ENCODE peak calls at places on chromosomes 13 and 19, in six cellular contexts. F is right lobe of liver, J is foreskin keratinocyte, L is thoracic aorta, G is neuronal stem cell, U is upper lobe of right lung. C is an unnamed sample.
A peak's percentile ranks its signal among the peaks of the same experiment; 100 is the strongest.

GRCh38 chr19:54316746-54317107 is 3.8 kb upstream of the LILRA5 start:
- DNase-seq in G (no peak), J (no peak), U (peak; percentile 85), F (no peak), L (no peak), C (no peak)

GRCh38 chr19:49347835-49348234 is 12.6 kb downstream of the CD37 start:
- DNase-seq in F (no peak), G (no peak), J (peak; percentile 48), U (no peak), L (no peak), C (peak; percentile 65)

GRCh38 chr19:30671622-30672051 is 299.5 kb downstream of the ZNF536 start:
- DNase-seq in U (no peak), F (no peak), G (no peak), J (no peak), L (no peak), C (no peak)

GRCh38 chr19:8638078-8638619 is 7.7 kb downstream of the NFILZ start:
- DNase-seq in J (no peak), F (peak; percentile 79), U (peak; percentile 67), L (no peak), G (no peak), C (no peak)

GRCh38 chr19:49497047-49497789 is 984 bp downstream of the RPS11 start:
- DNase-seq in U (peak; percentile 88), F (no peak), G (no peak), J (no peak), L (no peak), C (peak; percentile 68)

GRCh38 chr19:4744451-4745170 is 21.0 kb upstream of the DPP9 start:
- DNase-seq in U (no peak), L (no peak), F (no peak), J (peak; percentile 68), G (no peak), C (no peak)

GRCh38 chr13:24618219-24618955 is 61.8 kb upstream of the ATP12A start:
- DNase-seq in J (no peak), G (no peak), F (no peak), L (no peak), U (no peak), C (no peak)

GRCh38 chr19:16649734-16650133 is 10.2 kb downstream of the SMIM7 start:
- DNase-seq in L (no peak), J (no peak), F (peak; percentile 58), G (no peak), U (no peak), C (no peak)

GRCh38 chr13:31201341-31202024 is 1.7 kb downstream of the B3GLCT start:
- DNase-seq in L (no peak), F (peak; percentile 69), G (no peak), U (no peak), J (no peak), C (peak; percentile 47)

GRCh38 chr13:83003185-83003584 is 879.1 kb downstream of the SLITRK1 start:
- DNase-seq in F (no peak), J (no peak), L (no peak), U (no peak), G (no peak), C (no peak)

GRCh38 chr19:576768-577438 is 4.5 kb downstream of the BSG start:
- DNase-seq in G (no peak), U (no peak), L (no peak), F (no peak), J (no peak), C (no peak)

GRCh38 chr13:75689686-75690085 is 53.6 kb downstream of the LMO7 start:
- DNase-seq in J (no peak), U (no peak), G (no peak), L (no peak), F (no peak), C (no peak)

GRCh38 chr19:55441692-55442321 is 1.3 kb downstream of the SHISA7 start:
- DNase-seq in L (no peak), J (no peak), F (peak; percentile 36), G (no peak), U (no peak), C (no peak)

GRCh38 chr19:56995298-56995697 is 124.5 kb upstream of the USP29 start:
- DNase-seq in G (no peak), J (no peak), L (no peak), U (no peak), F (no peak), C (no peak)

GRCh38 chr13:95156208-95156607 is 145.0 kb downstream of the ABCC4 start:
- DNase-seq in F (no peak), L (no peak), J (peak; percentile 1), U (no peak), G (no peak), C (no peak)

DNA sequence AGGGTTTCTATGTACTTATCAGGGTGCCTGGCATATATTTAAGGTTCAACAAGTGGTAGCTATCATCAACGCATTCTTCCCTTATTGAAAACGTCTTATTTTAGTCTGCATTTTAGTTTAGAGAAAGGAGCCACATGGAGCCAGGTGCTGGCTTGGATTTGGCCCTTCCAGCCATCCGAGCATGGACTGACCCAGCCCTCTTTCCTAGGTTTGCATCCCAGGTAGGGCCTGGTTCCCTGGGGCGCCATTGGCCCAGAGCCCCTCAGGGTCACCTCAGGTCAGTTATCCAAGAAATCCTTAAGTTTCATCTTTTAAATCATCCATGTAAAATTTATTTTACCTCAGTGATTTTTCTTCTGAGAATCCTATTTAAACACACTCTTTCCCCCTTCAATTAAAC is 54.6 kb downstream of the CCDC70 start:
- DNase-seq in G (no peak), J (no peak), U (no peak), F (no peak), L (no peak), C (no peak)
- H3K27me3 ChIP-seq in G (no peaks in the 10 kb centered on the region), J (peaks cover 3% of the 10 kb centered on the region), U (no peaks in the 10 kb centered on the region), F (no peaks in the 10 kb centered on the region), L (no peaks in the 10 kb centered on the region), C (no peaks in the 10 kb centered on the region)

GRCh38 chr19:29524912-29525870 is 603 bp upstream of the VSTM2B start:
- DNase-seq in G (peak; percentile 38), F (no peak), L (no peak), U (peak; percentile 54), J (peak; percentile 0), C (no peak)

GRCh38 chr19:29527500-29528328 is 1.9 kb downstream of the VSTM2B start:
- DNase-seq in F (no peak), U (peak; percentile 46), L (no peak), J (no peak), G (no peak), C (no peak)

GRCh38 chr19:29528350-29528945 is 2.7 kb downstream of the VSTM2B start:
- DNase-seq in F (no peak), J (peak; percentile 42), U (peak; percentile 66), L (no peak), G (peak; percentile 81), C (peak; percentile 80)

GRCh38 chr19:29525901-29526729 is at the start of gene VSTM2B:
- DNase-seq in U (peak; percentile 43), L (no peak), J (no peak), F (no peak), G (peak; percentile 23), C (no peak)

GRCh38 chr19:29526730-29527499 is 1.1 kb downstream of the VSTM2B start:
- DNase-seq in J (no peak), L (no peak), F (no peak), U (peak; percentile 55), G (peak; percentile 53), C (no peak)
- H3K27me3 ChIP-seq in J (peaks cover 86% of the 10 kb centered on the region), L (no peaks in the 10 kb centered on the region), F (peaks cover 13% of the 10 kb centered on the region), U (peaks cover 93% of the 10 kb centered on the region), G (peaks cover 28% of the 10 kb centered on the region), C (peaks cover 67% of the 10 kb centered on the region)

DNA sequence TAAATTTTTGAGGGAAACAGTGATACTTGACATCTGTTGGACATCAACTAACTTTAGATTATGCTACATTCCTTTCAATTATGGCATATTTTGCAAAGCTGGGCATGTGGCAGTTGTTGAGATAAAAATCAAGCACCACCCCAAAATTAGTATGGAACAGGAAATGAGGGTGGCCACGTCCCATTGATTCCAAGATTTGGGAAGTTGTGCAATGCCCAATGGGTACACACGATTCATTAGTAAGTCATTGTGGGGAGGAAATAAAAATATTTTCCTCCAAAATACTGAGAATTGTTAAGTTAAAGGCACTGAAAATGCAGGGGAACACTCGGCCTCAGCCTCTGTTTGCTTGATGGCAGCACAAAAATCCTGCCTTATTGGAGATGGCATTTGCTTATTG is 7.6 kb downstream of the ERICH6B start:
- DNase-seq in L (no peak), U (no peak), G (no peak), J (no peak), F (no peak), C (no peak)
- H3K27me3 ChIP-seq in L (no peaks in the 10 kb centered on the region), U (peaks cover 8% of the 10 kb centered on the region), G (no peaks in the 10 kb centered on the region), J (peaks cover 55% of the 10 kb centered on the region), F (no peaks in the 10 kb centered on the region), C (peaks cover 8% of the 10 kb centered on the region)

GRCh38 chr19:50719119-50719435 is 525 bp downstream of the SHANK1 start:
- DNase-seq in J (no peak), U (no peak), G (no peak), F (no peak), L (no peak), C (no peak)
- H3K27me3 ChIP-seq in J (peaks cover 60% of the 10 kb centered on the region), U (peaks cover 27% of the 10 kb centered on the region), G (no peaks in the 10 kb centered on the region), F (no peaks in the 10 kb centered on the region), L (no peaks in the 10 kb centered on the region), C (peaks cover 16% of the 10 kb centered on the region)

GRCh38 chr13:87814444-87814843 is 143.3 kb downstream of the SLITRK5 start:
- DNase-seq in L (no peak), F (no peak), U (no peak), J (no peak), G (no peak), C (no peak)

GRCh38 chr13:87821512-87821911 is 150.3 kb downstream of the SLITRK5 start:
- DNase-seq in F (no peak), L (no peak), U (no peak), G (no peak), J (no peak), C (no peak)

DNA sequence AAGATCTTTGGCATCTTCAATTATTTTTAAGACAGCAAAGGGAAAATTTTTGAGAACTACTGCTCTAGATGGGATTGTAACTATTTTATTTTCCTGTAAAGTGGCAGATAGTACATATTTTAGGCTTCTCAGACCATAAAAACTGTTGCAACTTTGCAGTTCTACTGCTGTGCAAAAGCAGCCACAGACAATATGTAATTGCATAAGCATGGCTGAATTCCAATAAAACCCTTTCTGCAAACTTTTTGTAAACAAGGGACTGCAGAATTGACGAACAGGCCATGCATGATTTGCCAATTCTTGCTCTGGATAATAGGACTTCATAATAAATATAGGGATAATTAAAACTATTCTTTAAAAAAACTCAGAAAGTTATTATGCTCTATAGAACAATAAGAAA is 149.1 kb downstream of the SLITRK5 start:
- DNase-seq in L (no peak), G (no peak), U (no peak), F (no peak), J (no peak), C (no peak)
- H3K27me3 ChIP-seq in L (no peaks in the 10 kb centered on the region), G (no peaks in the 10 kb centered on the region), U (no peaks in the 10 kb centered on the region), F (no peaks in the 10 kb centered on the region), J (no peaks in the 10 kb centered on the region), C (no peaks in the 10 kb centered on the region)

DNA sequence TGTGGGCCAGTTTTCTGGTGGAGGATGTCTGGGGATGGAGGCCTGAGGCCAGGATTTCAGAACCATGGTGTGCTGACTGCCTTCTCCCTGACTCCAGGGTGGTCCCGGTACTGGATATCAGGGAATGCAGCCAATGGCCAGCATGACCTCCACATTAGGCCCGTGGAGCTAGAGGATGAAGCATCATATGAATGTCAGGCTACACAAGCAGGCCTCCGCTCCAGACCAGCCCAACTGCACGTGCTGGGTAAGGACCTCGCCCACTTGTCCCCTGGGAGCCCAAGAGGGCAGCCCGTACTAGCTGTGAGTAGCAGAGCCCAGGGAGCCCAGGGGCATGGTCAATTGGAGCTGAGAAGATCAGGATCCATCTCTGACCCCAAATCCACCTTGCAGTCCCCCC is 1.6 kb downstream of the KIRREL2 start:
- DNase-seq in U (no peak), L (no peak), G (no peak), J (no peak), F (no peak), C (no peak)
- H3K27me3 ChIP-seq in U (peaks cover 85% of the 10 kb centered on the region), L (peaks cover 10% of the 10 kb centered on the region), G (no peaks in the 10 kb centered on the region), J (peaks cover 87% of the 10 kb centered on the region), F (peaks cover 12% of the 10 kb centered on the region), C (no peaks in the 10 kb centered on the region)

C was measured in BE2C.